ENCODE peak calls at places on chromosome 6, in six cellular contexts. L, S, Q, H, A and J are unnamed samples.
A peak's percentile ranks its signal among the peaks of the same experiment; 100 is the strongest.

GRCh38 chr6:136989591-136990578 is 54.9 kb downstream of the IL20RA start:
- DNase-seq in Q (no peak), L (no peak), A (no peak), S (no peak), H (no peak), J (no peak)

GRCh38 chr6:129331450-129332138 is 378.4 kb downstream of the ARHGAP18 start:
- DNase-seq in S (no peak), H (no peak), Q (no peak), L (no peak), A (no peak), J (no peak)

GRCh38 chr6:28449056-28449455 is 5.8 kb upstream of the ZSCAN23 start:
- DNase-seq in Q (no peak), L (no peak), H (no peak), S (no peak), A (no peak), J (no peak)

GRCh38 chr6:108609276-108609769 is 48.6 kb downstream of the FOXO3 start:
- DNase-seq in A (no peak), Q (no peak), S (no peak), L (peak; percentile 27), H (no peak), J (no peak)

GRCh38 chr6:16136086-16136485 is 7.2 kb downstream of the MYLIP start:
- DNase-seq in A (no peak), S (no peak), L (no peak), H (no peak), Q (no peak), J (no peak)

GRCh38 chr6:78867020-78867369 is 356 bp upstream of the IRAK1BP1 start:
- DNase-seq in Q (no peak), S (no peak), A (no peak), H (peak; percentile 52), L (no peak), J (no peak)

GRCh38 chr6:6657085-6657819 is 68.7 kb downstream of the LY86 start:
- DNase-seq in A (no peak), Q (no peak), S (no peak), L (no peak), H (no peak), J (no peak)

GRCh38 chr6:36127462-36128016 is 2.8 kb upstream of the MAPK13 start:
- DNase-seq in S (no peak), H (peak; percentile 72), Q (no peak), L (peak; percentile 44), A (peak; percentile 79), J (no peak)

GRCh38 chr6:38116248-38116647 is 296.7 kb downstream of the ZFAND3 start:
- DNase-seq in A (no peak), L (no peak), Q (no peak), S (no peak), H (no peak), J (no peak)

GRCh38 chr6:113856011-113856551 is 1.1 kb upstream of the MARCKS start:
- DNase-seq in A (no peak), L (no peak), H (no peak), Q (no peak), S (no peak), J (no peak)

GRCh38 chr6:73854998-73855718 is 159.2 kb downstream of the CD109 start:
- DNase-seq in S (no peak), H (no peak), L (peak; percentile 48), Q (no peak), A (no peak), J (peak; percentile 53)

GRCh38 chr6:28207244-28208179 is 17.6 kb upstream of the ZSCAN9 start:
- DNase-seq in S (no peak), Q (no peak), A (no peak), L (no peak), H (no peak), J (no peak)

GRCh38 chr6:44078795-44079671 is 48.2 kb downstream of the MRPL14 start:
- DNase-seq in Q (peak; percentile 84), S (peak; percentile 54), A (peak; percentile 87), H (peak; percentile 76), L (no peak), J (no peak)

GRCh38 chr6:14316911-14317535 is 199.5 kb downstream of the CD83 start:
- DNase-seq in Q (no peak), S (no peak), A (no peak), L (no peak), H (no peak), J (no peak)

GRCh38 chr6:36545767-36546663 is 1.3 kb downstream of the STK38 start:
- DNase-seq in L (no peak), Q (no peak), A (no peak), S (peak; percentile 6), H (no peak), J (no peak)

GRCh38 chr6:106360989-106361430 is 493 bp downstream of the CRYBG1 start:
- DNase-seq in A (no peak), L (no peak), Q (no peak), H (peak; percentile 48), S (peak; percentile 2), J (no peak)

GRCh38 chr6:106122306-106122940 is 36.3 kb downstream of the PRDM1 start:
- DNase-seq in A (no peak), Q (no peak), L (no peak), H (no peak), S (no peak), J (no peak)

GRCh38 chr6:121263742-121264141 is 70.5 kb downstream of the TBC1D32 start:
- DNase-seq in L (no peak), A (no peak), Q (no peak), S (no peak), H (no peak), J (no peak)

GRCh38 chr6:50849781-50850180 is 31.1 kb downstream of the TFAP2B start:
- DNase-seq in A (no peak), Q (no peak), S (no peak), H (no peak), L (no peak), J (no peak)

GRCh38 chr6:50850860-50851259 is 32.2 kb downstream of the TFAP2B start:
- DNase-seq in S (no peak), Q (no peak), A (no peak), L (no peak), H (no peak), J (no peak)

GRCh38 chr6:50850223-50850751 is 31.6 kb downstream of the TFAP2B start:
- DNase-seq in Q (no peak), H (no peak), A (no peak), L (no peak), S (no peak), J (no peak)

GRCh38 chr6:50847890-50848594 is 29.4 kb downstream of the TFAP2B start:
- DNase-seq in A (no peak), S (no peak), H (no peak), Q (no peak), L (no peak), J (no peak)

DNA sequence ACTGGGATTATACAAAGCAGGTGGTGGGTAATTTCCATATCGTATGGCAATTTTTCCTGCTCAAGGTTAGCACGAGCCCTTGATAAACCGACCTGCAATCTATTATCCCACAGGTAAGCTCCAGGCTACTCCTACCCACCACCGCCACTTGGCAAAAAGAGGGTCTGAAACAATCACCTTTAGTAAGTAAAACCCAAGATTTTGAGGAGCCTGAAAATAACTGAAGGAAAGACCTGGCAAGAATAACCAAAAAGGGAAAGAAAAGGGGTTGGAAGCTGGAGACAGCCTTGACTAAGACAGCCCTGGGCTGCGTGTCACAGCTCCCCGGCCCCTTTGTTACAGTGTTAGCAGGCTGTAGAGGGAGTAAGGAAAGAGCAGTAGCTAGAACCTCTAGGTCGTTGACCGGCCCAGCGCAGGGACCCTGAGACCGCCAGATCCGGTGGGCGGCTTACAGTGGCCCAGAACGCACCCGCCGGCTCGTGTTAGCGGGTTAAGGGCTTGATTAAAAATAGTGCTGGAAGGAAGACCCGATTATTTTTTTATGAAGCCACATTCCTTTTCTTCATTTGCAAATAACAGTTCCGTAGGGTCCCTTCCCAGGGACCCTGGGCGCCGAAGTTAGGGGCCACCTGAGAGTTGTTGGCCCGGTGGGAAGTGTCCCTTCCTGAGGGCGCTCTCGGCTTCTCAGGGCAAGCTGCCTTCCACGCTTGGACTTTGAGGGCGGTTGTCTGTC is 30.5 kb downstream of the TFAP2B start:
- DNase-seq in H (no peak), S (no peak), A (no peak), L (no peak), Q (no peak), J (no peak)
- H3K4me3 ChIP-seq in H (no peak overlapping the region), S (no peak overlapping the region), A (no peak overlapping the region), L (no peak overlapping the region), Q (no peak overlapping the region), J (no peak overlapping the region)

DNA sequence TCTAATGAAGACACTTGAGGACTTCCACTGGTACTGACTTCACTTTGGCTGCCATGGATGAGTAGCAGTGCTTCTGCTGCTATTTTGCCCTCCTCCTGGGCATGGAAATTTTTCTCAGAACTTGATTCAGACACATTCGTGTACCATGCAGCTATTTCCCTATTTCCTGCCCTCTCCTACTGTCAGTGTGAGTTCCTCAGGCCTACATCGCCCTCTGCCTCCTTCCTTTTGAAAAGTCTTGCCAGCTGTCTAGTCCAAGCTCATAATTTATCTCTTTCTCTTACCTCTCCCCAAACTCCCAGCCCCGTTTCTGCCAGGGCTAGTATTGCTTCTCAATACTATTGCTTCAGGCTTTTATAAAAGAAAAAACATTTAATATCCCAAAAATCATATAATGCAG is 470.2 kb downstream of the ADGRB3 start:
- DNase-seq in H (no peak), L (no peak), A (no peak), S (no peak), Q (no peak), J (no peak)
- TF ChIP-seq CTCF in H (no peak), L (no peak), A (no peak), S (no peak), Q (no peak), J (no peak)

GRCh38 chr6:31797607-31798006 is 2.1 kb upstream of the VARS1 start:
- DNase-seq in L (no peak), Q (no peak), A (no peak), H (peak; percentile 18), S (peak; percentile 39), J (no peak)
- H3K4me3 ChIP-seq in L (no peak overlapping the region), Q (no peak overlapping the region), A (no peak overlapping the region), H (no peak overlapping the region), S (peak overlapping the region; percentile 17), J (no peak overlapping the region)

GRCh38 chr6:156538875-156539660 is 238.1 kb upstream of the ARID1B start:
- DNase-seq in L (no peak), A (no peak), H (no peak), Q (no peak), S (no peak), J (no peak)
- TF ChIP-seq CTCF in L (no peak), A (no peak), H (no peak), Q (no peak), S (no peak), J (no peak)

GRCh38 chr6:25962368-25963127 is at the start of gene TRIM38:
- DNase-seq in A (peak; percentile 88), Q (peak; percentile 89), S (peak; percentile 60), L (peak; percentile 53), H (no peak), J (peak; percentile 90)
- H3K4me3 ChIP-seq in A (peak within 1 kb of the TSS; percentile 54), Q (peak within 1 kb of the TSS; percentile 61), S (peak within 1 kb of the TSS; percentile 86), L (peak within 1 kb of the TSS; percentile 77), H (peak within 1 kb of the TSS; percentile 73), J (peak within 1 kb of the TSS; percentile 53)